ENCODE peak calls at places on chromosome 16, in four cellular contexts. L, C, T and Q are unnamed samples. For H3K4me1, the result is how much of the 10 kb centered on the place peaks cover.

GRCh38 chr16:53785044-53785443 is 81.1 kb downstream of the FTO start:
- DNase-seq in L (no peak), C (no peak), T (no peak), Q (no peak)

GRCh38 chr16:79795556-79795955 is 195.0 kb upstream of the MAF start:
- DNase-seq in C (no peak), T (no peak), L (no peak), Q (no peak)

GRCh38 chr16:68257251-68257905 is 6.9 kb upstream of the SLC7A6 start:
- DNase-seq in C (no peak), L (no peak), T (no peak), Q (no peak)

GRCh38 chr16:57062329-57062728 is 30.1 kb upstream of the CPNE2 start:
- DNase-seq in T (no peak), C (no peak), L (no peak), Q (no peak)

GRCh38 chr16:64866026-64866425 is 255.8 kb downstream of the CDH11 start:
- DNase-seq in C (no peak), T (no peak), L (no peak), Q (no peak)

GRCh38 chr16:48862087-48862532 is 252.1 kb upstream of the N4BP1 start:
- DNase-seq in T (no peak), C (no peak), L (peak), Q (peak)

GRCh38 chr16:61419771-61420170 is 616.5 kb downstream of the CDH8 start:
- DNase-seq in C (no peak), T (no peak), L (peak), Q (no peak)

GRCh38 chr16:54965464-54965863 is 34.8 kb downstream of the IRX5 start:
- DNase-seq in T (no peak), C (no peak), L (no peak), Q (no peak)

GRCh38 chr16:794853-795466 is 5.6 kb downstream of the GNG13 start:
- DNase-seq in L (no peak), C (no peak), T (no peak), Q (no peak)

GRCh38 chr16:15886078-15886477 is 2.3 kb downstream of the CEP20 start:
- DNase-seq in L (no peak), C (no peak), T (no peak), Q (no peak)

GRCh38 chr16:678858-679807 is 1.1 kb upstream of the STUB1 start:
- DNase-seq in T (peak), L (peak), C (peak), Q (peak)

GRCh38 chr16:17370233-17371013 is 100.3 kb downstream of the XYLT1 start:
- DNase-seq in T (no peak), C (no peak), L (no peak), Q (no peak)

GRCh38 chr16:74899786-74900185 is 85.1 kb downstream of the WDR59 start:
- DNase-seq in C (no peak), L (no peak), T (no peak), Q (no peak)

GRCh38 chr16:87880117-87880696 is 10.9 kb upstream of the SLC7A5 start:
- DNase-seq in C (no peak), T (no peak), L (no peak), Q (no peak)

GRCh38 chr16:54936979-54937672 is 6.5 kb downstream of the IRX5 start:
- DNase-seq in L (peak), T (peak), C (peak), Q (peak)

GRCh38 chr16:76446251-76446650 is 169.1 kb downstream of the CNTNAP4 start:
- DNase-seq in T (no peak), C (no peak), L (no peak), Q (no peak)

GRCh38 chr16:13631213-13631767 is 288.7 kb upstream of the ERCC4 start:
- DNase-seq in L (no peak), C (no peak), T (no peak), Q (no peak)

GRCh38 chr16:70589998-70590471 is 56.3 kb upstream of the IL34 start:
- DNase-seq in C (peak), L (no peak), T (no peak), Q (peak)

GRCh38 chr16:17470002-17470870 is 524 bp downstream of the XYLT1 start:
- DNase-seq in T (no peak), C (no peak), L (peak), Q (no peak)

GRCh38 chr16:67449328-67449727 is 18.4 kb downstream of the HSD11B2 start:
- DNase-seq in L (no peak), T (no peak), C (no peak), Q (no peak)

GRCh38 chr16:4713663-4714501 is 20.2 kb downstream of the ANKS3 start:
- DNase-seq in T (no peak), L (no peak), C (no peak), Q (peak)

GRCh38 chr16:28845173-28846079 is 722 bp downstream of the TUFM start:
- DNase-seq in C (peak), L (peak), T (no peak), Q (peak)

GRCh38 chr16:64478258-64478906 is 643.5 kb downstream of the CDH11 start:
- DNase-seq in T (no peak), L (no peak), C (peak), Q (no peak)

GRCh38 chr16:75420987-75421819 is 12.1 kb downstream of the CFDP1 start:
- DNase-seq in T (peak), C (no peak), L (peak), Q (peak)

GRCh38 chr16:47492428-47493357 is 31.6 kb downstream of the PHKB start:
- DNase-seq in L (no peak), C (no peak), T (peak), Q (peak)

GRCh38 chr16:84596161-84596560 is 21.7 kb downstream of the COTL1 start:
- DNase-seq in C (no peak), T (no peak), L (no peak), Q (no peak)

GRCh38 chr16:84594725-84595038 is 23.2 kb downstream of the COTL1 start:
- DNase-seq in T (peak), C (no peak), L (no peak), Q (peak)

GRCh38 chr16:84596801-84597517 is 20.9 kb downstream of the COTL1 start:
- DNase-seq in L (no peak), C (no peak), T (no peak), Q (no peak)

GRCh38 chr16:84593825-84594724 is 23.8 kb downstream of the COTL1 start:
- DNase-seq in C (no peak), L (no peak), T (peak), Q (peak)

GRCh38 chr16:84595052-84595481 is 22.8 kb downstream of the COTL1 start:
- DNase-seq in C (no peak), L (no peak), T (peak), Q (no peak)
- H3K4me1 ChIP-seq in C (under half), L (under half), T (under half), Q (under half)

GRCh38 chr16:9096416-9096952 is 5.0 kb downstream of the HAPSTR1 start:
- DNase-seq in L (no peak), T (no peak), C (no peak), Q (no peak)
- H3K4me1 ChIP-seq in L (under half), T (half or more), C (under half), Q (under half)

GRCh38 chr16:27326738-27327585 is 13.2 kb downstream of the IL4R start:
- DNase-seq in C (peak), L (peak), T (peak), Q (peak)
- H3K4me1 ChIP-seq in C (under half), L (under half), T (half or more), Q (half or more)

DNA sequence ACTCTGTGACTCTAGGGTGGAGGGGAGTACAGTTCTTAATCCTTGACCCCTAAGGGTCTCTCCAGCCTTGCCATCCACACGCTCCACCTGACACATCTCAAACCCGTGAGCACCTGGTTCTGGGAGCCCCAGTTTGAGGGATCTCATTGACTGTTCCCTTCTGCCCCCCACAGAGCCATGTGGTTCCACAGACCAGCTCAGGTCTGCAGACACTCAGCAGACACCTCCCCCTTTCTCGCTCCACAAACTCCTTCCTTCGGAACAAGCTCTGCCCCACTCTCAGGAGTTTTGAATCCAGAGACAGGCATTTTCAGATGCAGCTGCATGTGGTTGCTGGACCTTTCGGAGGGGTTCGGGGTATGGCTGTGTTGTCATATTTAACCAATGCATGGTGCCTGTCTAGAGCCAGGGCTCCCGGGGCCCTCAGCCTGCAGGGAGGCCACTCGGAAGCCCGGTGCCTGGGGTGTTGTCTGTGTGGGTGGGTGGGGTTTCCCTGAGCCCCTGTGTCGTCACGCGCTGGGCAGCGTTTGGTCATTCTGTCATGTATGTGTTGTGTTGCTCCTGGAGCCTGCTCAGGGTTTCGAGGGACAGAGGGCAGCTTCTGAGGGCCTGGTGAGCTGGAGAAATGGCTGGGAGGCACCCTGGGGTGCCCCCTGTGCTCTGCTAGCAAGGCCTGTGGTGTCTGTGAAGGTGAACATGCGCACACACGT is 99.2 kb upstream of the PLCG2 start:
- DNase-seq in T (no peak), C (no peak), L (no peak), Q (no peak)
- H3K4me1 ChIP-seq in T (under half), C (under half), L (under half), Q (under half)

GRCh38 chr16:11585460-11586374 is 1.0 kb downstream of the LITAF start:
- DNase-seq in T (peak), C (no peak), L (no peak), Q (no peak)

GRCh38 chr16:11587643-11588247 is 1.0 kb upstream of the LITAF start:
- DNase-seq in L (no peak), C (no peak), T (peak), Q (peak)

GRCh38 chr16:11586856-11587642 is at the start of gene LITAF:
- DNase-seq in L (peak), T (peak), C (no peak), Q (peak)

GRCh38 chr16:11588321-11589244 is 1.9 kb upstream of the LITAF start:
- DNase-seq in C (no peak), L (no peak), T (no peak), Q (no peak)

DNA sequence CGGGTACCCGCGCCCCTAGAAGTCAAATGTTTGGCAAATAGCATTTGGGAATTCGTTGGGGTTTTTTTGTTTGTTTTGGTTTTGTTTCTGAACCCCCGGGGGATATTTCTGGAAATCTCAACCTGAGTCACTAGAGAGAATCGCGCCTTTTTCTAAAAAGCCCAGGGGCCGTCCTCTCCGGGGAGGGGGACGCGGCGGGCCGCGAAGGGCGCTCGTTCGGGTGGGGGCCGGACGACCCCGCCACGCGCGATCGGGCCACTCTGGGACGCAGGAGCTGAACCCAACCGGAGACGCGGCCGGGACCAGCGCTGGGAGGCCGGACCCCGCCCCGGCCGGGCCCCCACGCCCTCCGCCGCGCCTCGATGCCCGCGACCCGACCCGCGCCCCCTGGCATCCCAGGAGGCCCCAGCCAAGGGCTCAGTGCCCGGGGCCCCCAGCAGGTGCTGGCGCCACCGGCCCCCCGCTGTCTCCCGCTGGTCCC is 304 bp downstream of the LITAF start:
- DNase-seq in C (no peak), T (no peak), L (no peak), Q (peak)
- H3K4me1 ChIP-seq in C (under half), T (under half), L (under half), Q (under half)

DNA sequence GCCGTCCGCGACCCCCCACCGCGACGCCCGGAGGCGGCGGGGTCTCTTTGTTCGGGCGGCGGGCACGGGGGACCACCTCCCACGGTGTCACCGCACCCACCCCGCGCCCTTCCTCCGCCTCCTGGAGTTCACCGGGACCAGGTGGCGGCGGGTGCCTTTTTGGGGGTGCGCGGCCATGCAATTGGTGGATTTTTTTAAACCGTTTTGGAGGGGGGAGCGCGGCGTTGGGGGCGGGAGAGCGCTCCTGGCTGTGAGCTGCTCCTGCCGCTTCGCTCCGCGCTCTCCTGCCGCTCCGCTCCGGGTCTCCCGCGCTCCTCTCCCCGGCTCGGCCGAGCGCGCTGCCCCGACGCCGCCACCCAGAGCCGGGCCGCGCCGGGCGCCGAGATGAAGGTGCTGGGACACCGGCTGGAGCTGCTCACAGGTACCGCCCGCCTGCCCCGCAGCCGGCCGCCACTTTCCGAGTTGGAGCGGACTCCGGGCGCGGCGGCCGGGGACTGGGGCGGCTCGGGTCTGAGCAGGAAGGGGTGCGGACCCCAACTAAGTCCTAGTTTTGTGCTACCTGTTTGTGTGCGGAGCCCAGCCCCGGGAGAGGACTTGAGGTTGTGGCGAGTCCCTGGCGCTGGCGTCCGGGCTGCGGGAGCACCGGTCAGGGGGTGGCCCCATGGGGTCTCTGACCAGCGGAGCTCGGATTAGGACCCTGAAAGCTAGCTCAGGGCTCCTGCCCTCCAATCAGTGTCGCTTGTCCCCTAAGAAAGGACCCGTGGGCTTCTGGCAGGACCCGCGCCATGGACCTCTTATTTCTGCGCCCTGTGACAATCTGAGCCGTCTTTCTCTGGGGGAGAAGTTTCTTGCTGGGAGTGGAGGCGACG is 35.7 kb upstream of the NDRG4 start:
- DNase-seq in C (no peak), T (no peak), L (peak), Q (peak)
- H3K4me1 ChIP-seq in C (under half), T (under half), L (under half), Q (under half)